ENCODE peak calls at places on chromosome 1, in four cellular contexts. D is cardiac muscle cell, C is AG04450, M is fibroblast of lung. X is an unnamed sample.

GRCh38 chr1:116334015-116334547 is 39.0 kb upstream of the ATP1A1 start:
- DNase-seq in D (peak), C (peak), M (no peak), X (peak)

GRCh38 chr1:204084247-204084772 is 11.4 kb downstream of the SOX13 start:
- DNase-seq in D (no peak), C (no peak), M (no peak), X (no peak)

GRCh38 chr1:20112279-20113000 is 6.9 kb downstream of the PLA2G2D start:
- DNase-seq in D (no peak), C (no peak), M (peak), X (no peak)

GRCh38 chr1:196309386-196309785 is 298.9 kb downstream of the KCNT2 start:
- DNase-seq in D (peak), C (peak), M (peak), X (no peak)

GRCh38 chr1:216914974-216915373 is 191.7 kb upstream of the ESRRG start:
- DNase-seq in D (peak), C (no peak), M (no peak), X (no peak)

GRCh38 chr1:17919525-17920439 is 164.6 kb downstream of the ACTL8 start:
- DNase-seq in D (peak), C (peak), M (peak), X (peak)

GRCh38 chr1:111399792-111400610 is 27.5 kb downstream of the OVGP1 start:
- DNase-seq in D (peak), C (no peak), M (peak), X (peak)

GRCh38 chr1:63918395-63918945 is 144.7 kb downstream of the ROR1 start:
- DNase-seq in D (no peak), C (no peak), M (peak), X (no peak)

GRCh38 chr1:72186733-72187307 is 95.5 kb downstream of the NEGR1 start:
- DNase-seq in D (peak), C (no peak), M (peak), X (no peak)

GRCh38 chr1:157137051-157137772 is 983 bp downstream of the ETV3 start:
- DNase-seq in D (peak), C (no peak), M (peak), X (no peak)

GRCh38 chr1:11822091-11822490 is 16.1 kb downstream of the CLCN6 start:
- DNase-seq in D (peak), C (no peak), M (peak), X (peak)

GRCh38 chr1:160539896-160540858 is 17.1 kb upstream of the SLAMF6 start:
- DNase-seq in D (peak), C (no peak), M (no peak), X (no peak)
- H3K27ac ChIP-seq in D (peak), C (no peak), M (no peak), X (no peak)

GRCh38 chr1:2642131-2642559 is 9.3 kb upstream of the MMEL1 start:
- DNase-seq in D (no peak), C (no peak), M (no peak), X (no peak)

GRCh38 chr1:2642560-2643413 is 10.0 kb upstream of the MMEL1 start:
- DNase-seq in D (peak), C (peak), M (peak), X (peak)

GRCh38 chr1:2644591-2645101 is 11.8 kb upstream of the MMEL1 start:
- DNase-seq in D (no peak), C (no peak), M (no peak), X (no peak)

GRCh38 chr1:2644171-2644570 is 11.4 kb upstream of the MMEL1 start:
- DNase-seq in D (no peak), C (no peak), M (no peak), X (no peak)

DNA sequence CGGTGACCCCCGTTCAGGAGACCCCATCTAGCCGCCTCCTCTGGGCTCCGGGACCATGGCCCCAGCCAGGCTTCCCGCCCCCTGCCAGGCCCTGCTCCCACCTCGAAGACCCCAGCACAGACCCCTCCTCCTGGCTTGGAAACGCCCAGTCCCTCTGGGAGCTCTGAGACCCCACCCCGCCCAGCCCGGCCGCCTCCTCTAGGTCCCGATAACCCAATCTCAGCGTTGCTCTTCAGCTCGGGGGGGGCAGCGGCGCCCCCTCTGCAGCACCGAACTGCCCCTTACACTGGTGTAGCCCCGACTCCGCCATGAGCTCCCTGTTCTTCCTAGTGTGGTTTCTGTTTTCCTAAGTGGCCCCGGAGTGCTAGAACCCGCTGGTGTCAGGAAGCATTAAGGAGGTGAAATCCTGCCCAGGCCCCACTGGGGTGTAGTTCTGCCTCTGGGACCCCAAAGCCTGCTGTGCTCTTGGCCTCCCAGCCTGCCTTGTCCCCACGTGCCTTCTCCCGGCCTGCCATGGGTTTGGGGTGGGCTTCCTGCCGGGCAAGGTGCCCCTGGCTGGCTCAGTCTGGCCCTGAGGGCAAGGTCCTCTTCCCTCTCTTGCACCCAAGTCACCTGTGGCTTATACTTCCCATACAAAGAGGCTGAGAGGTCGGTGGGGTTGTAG is 10.7 kb upstream of the MMEL1 start:
- DNase-seq in D (no peak), C (no peak), M (no peak), X (no peak)
- TF ChIP-seq CTCF in D (no peak), C (no peak), M (no peak), X (no peak)

DNA sequence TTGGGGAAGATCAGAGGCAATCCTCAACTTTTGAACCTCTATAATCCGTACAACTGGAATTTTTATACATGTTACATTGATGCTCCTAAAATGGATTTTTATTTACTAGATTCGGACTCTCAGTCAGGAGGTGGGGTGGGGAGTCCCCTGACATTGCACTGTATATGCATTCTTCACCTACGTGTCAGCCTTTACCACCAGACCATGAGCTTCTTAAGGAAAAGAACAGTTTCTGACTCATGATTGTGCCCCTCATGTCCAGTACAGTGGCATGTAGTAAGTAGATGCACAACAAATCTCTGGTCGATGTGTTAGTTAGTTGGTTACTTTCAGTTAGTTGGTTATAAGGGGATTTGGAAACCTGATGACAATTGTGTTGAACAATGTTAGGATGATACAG is 15.4 kb downstream of the LPAR3 start:
- DNase-seq in D (no peak), C (peak), M (peak), X (no peak)
- H3K27ac ChIP-seq in D (no peak), C (no peak), M (no peak), X (no peak)

GRCh38 chr1:78691995-78692747 is 42.5 kb downstream of the IFI44 start:
- DNase-seq in D (no peak), C (no peak), M (peak), X (peak)

GRCh38 chr1:78687914-78688313 is 38.3 kb downstream of the IFI44 start:
- DNase-seq in D (no peak), C (no peak), M (peak), X (no peak)

GRCh38 chr1:78687315-78687714 is 37.7 kb downstream of the IFI44 start:
- DNase-seq in D (no peak), C (no peak), M (no peak), X (no peak)

GRCh38 chr1:78690516-78690915 is 40.9 kb downstream of the IFI44 start:
- DNase-seq in D (no peak), C (no peak), M (no peak), X (no peak)

GRCh38 chr1:78688701-78689100 is 39.1 kb downstream of the IFI44 start:
- DNase-seq in D (peak), C (no peak), M (peak), X (no peak)
- TF ChIP-seq CTCF in D (peak), C (peak), M (peak), X (peak)

X was measured in brain microvascular endothelial cell.